ENCODE peak calls at places on chromosomes 3 and 15, in nine cellular contexts. R is activated naive CD4-positive, alpha-beta T cell treated with anti-CD3 and anti-CD28 coated beads, Interleukin-2, amount 50 U/mL, for 16 hours; U is activated CD4-positive, alpha-beta T cell treated with anti-CD3 and anti-CD28 coated beads for 48 hours; Y is stimulated activated CD4-positive, alpha-beta T cell treated with anti-CD3 and anti-CD28 coated beads, TNF-alpha, amount 100 ng/mL, for 48 hours; V is AG09319; M is left cardiac atrium; X is fibroblast of lung; J is stimulated activated CD8-positive, alpha-beta memory T cell treated with anti-CD3 and anti-CD28 coated beads, Interleukin-4, amount 100 ng/mL, for 4 hours; G is T1000. B is an unnamed sample.

GRCh38 chr3:156480949-156481348 is 74.0 kb downstream of the SSR3 start:
- DNase-seq in R (no peak), U (no peak), Y (no peak), V (no peak), M (no peak), X (no peak), J (no peak), G (no peak), B (no peak)

GRCh38 chr3:46863261-46863782 is at the start of gene MYL3:
- DNase-seq in R (peak; percentile 2), U (no peak), Y (no peak), V (no peak), M (peak; percentile 10), X (no peak), J (no peak), G (no peak), B (no peak)

GRCh38 chr3:55077726-55078125 is 149.9 kb upstream of the LRTM1 start:
- DNase-seq in R (no peak), U (no peak), Y (no peak), V (no peak), M (no peak), X (no peak), J (no peak), G (no peak), B (no peak)

GRCh38 chr15:101167366-101167790 is 84.5 kb downstream of the CHSY1 start:
- DNase-seq in R (no peak), U (no peak), Y (no peak), V (no peak), M (no peak), X (no peak), J (no peak), G (no peak), B (no peak)

GRCh38 chr3:129985113-129985512 is 10.6 kb downstream of the TRH start:
- DNase-seq in R (no peak), U (no peak), Y (no peak), V (no peak), M (peak; percentile 33), X (no peak), J (no peak), G (no peak), B (no peak)

GRCh38 chr3:84772841-84773240 is 185.9 kb upstream of the CADM2 start:
- DNase-seq in R (no peak), U (no peak), Y (no peak), V (no peak), M (no peak), X (no peak), J (no peak), G (no peak), B (no peak)

GRCh38 chr3:7960601-7961000 is 541.0 kb upstream of the LMCD1 start:
- DNase-seq in R (no peak), U (no peak), Y (no peak), V (no peak), M (no peak), X (no peak), J (no peak), G (no peak), B (no peak)

GRCh38 chr3:183291511-183292031 is 38.5 kb downstream of the B3GNT5 start:
- DNase-seq in R (no peak), U (no peak), Y (no peak), V (no peak), M (no peak), X (peak; percentile 66), J (no peak), G (no peak), B (no peak)

GRCh38 chr3:128395500-128396125 is 71.1 kb downstream of the DNAJB8 start:
- DNase-seq in R (no peak), U (no peak), Y (no peak), V (no peak), M (peak; percentile 82), X (peak; percentile 30), J (no peak), G (no peak), B (no peak)

GRCh38 chr3:197533396-197534347 is 22.1 kb downstream of the BDH1 start:
- DNase-seq in R (no peak), U (no peak), Y (no peak), V (peak; percentile 39), M (no peak), X (no peak), J (no peak), G (no peak), B (no peak)

GRCh38 chr15:58731756-58732535 is 17.6 kb downstream of the ADAM10 start:
- DNase-seq in R (no peak), U (no peak), Y (no peak), V (no peak), M (no peak), X (peak; percentile 59), J (no peak), G (no peak), B (no peak)

GRCh38 chr3:56940331-56940730 is 120.1 kb upstream of the SPATA12 start:
- DNase-seq in R (no peak), U (no peak), Y (no peak), V (no peak), M (no peak), X (no peak), J (no peak), G (no peak), B (no peak)

GRCh38 chr3:146692254-146692653 is 87.1 kb upstream of the PLSCR5 start:
- DNase-seq in R (no peak), U (no peak), Y (no peak), V (no peak), M (no peak), X (no peak), J (no peak), G (no peak), B (no peak)

GRCh38 chr15:91465696-91466095 is 365.6 kb downstream of the SV2B start:
- DNase-seq in R (no peak), U (no peak), Y (no peak), V (no peak), M (no peak), X (no peak), J (no peak), G (no peak), B (no peak)

GRCh38 chr15:34621675-34622074 is 38.2 kb upstream of the GOLGA8B start:
- DNase-seq in R (no peak), U (no peak), Y (no peak), V (no peak), M (no peak), X (peak; percentile 56), J (no peak), G (no peak), B (no peak)

GRCh38 chr3:182258538-182259177 is 534.6 kb upstream of the ATP11B start:
- DNase-seq in R (no peak), U (no peak), Y (no peak), V (no peak), M (no peak), X (peak; percentile 66), J (no peak), G (no peak), B (no peak)

GRCh38 chr3:110677506-110677905 is 394.1 kb upstream of the NECTIN3 start:
- DNase-seq in R (no peak), U (no peak), Y (no peak), V (no peak), M (no peak), X (peak; percentile 31), J (no peak), G (no peak), B (no peak)

GRCh38 chr3:66797916-66798560 is 200.1 kb upstream of the KBTBD8 start:
- DNase-seq in R (no peak), U (no peak), Y (no peak), V (peak; percentile 52), M (peak; percentile 59), X (peak; percentile 86), J (no peak), G (no peak), B (peak; percentile 42)

GRCh38 chr15:61115679-61116078 is 113.4 kb downstream of the RORA start:
- DNase-seq in R (no peak), U (no peak), Y (no peak), V (no peak), M (no peak), X (no peak), J (no peak), G (no peak), B (no peak)

GRCh38 chr15:33547876-33548275 is 237.1 kb downstream of the RYR3 start:
- DNase-seq in R (no peak), U (peak; percentile 15), Y (no peak), V (no peak), M (peak; percentile 34), X (peak; percentile 45), J (no peak), G (no peak), B (no peak)

GRCh38 chr15:77692614-77693013 is 59.9 kb upstream of the LINGO1 start:
- DNase-seq in R (no peak), U (no peak), Y (no peak), V (no peak), M (no peak), X (no peak), J (no peak), G (no peak), B (no peak)

GRCh38 chr3:187403768-187404270 is 35.6 kb downstream of the RTP4 start:
- DNase-seq in R (no peak), U (no peak), Y (no peak), V (peak; percentile 80), M (no peak), X (peak; percentile 79), J (no peak), G (peak; percentile 67), B (peak; percentile 73)

GRCh38 chr3:36918050-36918449 is 26.8 kb downstream of the TRANK1 start:
- DNase-seq in R (no peak), U (no peak), Y (no peak), V (no peak), M (no peak), X (no peak), J (no peak), G (no peak), B (no peak)